ENCODE peak calls at places on chromosomes 4 and X, in five cellular contexts. One of them, this sample, is unnamed.

GRCh38 chr4:15002659-15003440 is 569 bp downstream of the CPEB2 start:
- DNase-seq in AG09309: no peak
- DNase-seq in left lung: peak
- DNase-seq in CD8-positive, alpha-beta T cell: peak
- DNase-seq in GM12865: peak
- DNase-seq in this sample: peak

GRCh38 chr4:54728342-54728741 is 70.6 kb downstream of the KIT start:
- DNase-seq in AG09309: no peak
- DNase-seq in left lung: no peak
- DNase-seq in CD8-positive, alpha-beta T cell: no peak
- DNase-seq in GM12865: no peak
- DNase-seq in this sample: no peak

GRCh38 chr4:79827283-79827682 is 245.7 kb downstream of the ANTXR2 start:
- DNase-seq in AG09309: no peak
- DNase-seq in left lung: no peak
- DNase-seq in CD8-positive, alpha-beta T cell: no peak
- DNase-seq in GM12865: no peak
- DNase-seq in this sample: no peak

GRCh38 chrX:31500920-31501319 is 429.1 kb upstream of the FTHL17 start:
- DNase-seq in AG09309: no peak
- DNase-seq in left lung: no peak
- DNase-seq in CD8-positive, alpha-beta T cell: no peak
- DNase-seq in GM12865: no peak
- DNase-seq in this sample: peak

GRCh38 chrX:20267924-20268701 is 1.4 kb upstream of the RPS6KA3 start:
- DNase-seq in AG09309: no peak
- DNase-seq in left lung: peak
- DNase-seq in CD8-positive, alpha-beta T cell: no peak
- DNase-seq in GM12865: no peak
- DNase-seq in this sample: no peak

GRCh38 chr4:137531951-137532868 is at the start of gene PCDH18:
- DNase-seq in AG09309: peak
- DNase-seq in left lung: peak
- DNase-seq in CD8-positive, alpha-beta T cell: no peak
- DNase-seq in GM12865: peak
- DNase-seq in this sample: peak

GRCh38 chr4:82136161-82136801 is 237.5 kb downstream of the HNRNPD start:
- DNase-seq in AG09309: no peak
- DNase-seq in left lung: no peak
- DNase-seq in CD8-positive, alpha-beta T cell: no peak
- DNase-seq in GM12865: no peak
- DNase-seq in this sample: no peak

GRCh38 chr4:1594871-1595788 is 89.0 kb downstream of the FAM53A start:
- DNase-seq in AG09309: no peak
- DNase-seq in left lung: peak
- DNase-seq in CD8-positive, alpha-beta T cell: no peak
- DNase-seq in GM12865: no peak
- DNase-seq in this sample: no peak

GRCh38 chr4:130955520-130955919 is 1859.6 kb downstream of the C4orf33 start:
- DNase-seq in AG09309: no peak
- DNase-seq in left lung: no peak
- DNase-seq in CD8-positive, alpha-beta T cell: no peak
- DNase-seq in GM12865: no peak
- DNase-seq in this sample: no peak

GRCh38 chr4:189436207-189436606 is 504.5 kb upstream of the FRG1 start:
- DNase-seq in AG09309: no peak
- DNase-seq in left lung: no peak
- DNase-seq in CD8-positive, alpha-beta T cell: no peak
- DNase-seq in GM12865: no peak
- DNase-seq in this sample: no peak

GRCh38 chr4:31917334-31917733 is 1197.2 kb downstream of the PCDH7 start:
- DNase-seq in AG09309: no peak
- DNase-seq in left lung: no peak
- DNase-seq in CD8-positive, alpha-beta T cell: no peak
- DNase-seq in GM12865: no peak
- DNase-seq in this sample: no peak

GRCh38 chrX:9341305-9342201 is 123.3 kb upstream of the TBL1X start:
- DNase-seq in AG09309: no peak
- DNase-seq in left lung: peak
- DNase-seq in CD8-positive, alpha-beta T cell: peak
- DNase-seq in GM12865: peak
- DNase-seq in this sample: peak

GRCh38 chr4:1413221-1413663 is 7.0 kb upstream of the NKX1-1 start:
- DNase-seq in AG09309: no peak
- DNase-seq in left lung: no peak
- DNase-seq in CD8-positive, alpha-beta T cell: no peak
- DNase-seq in GM12865: no peak
- DNase-seq in this sample: no peak

GRCh38 chrX:22165732-22166457 is 106.8 kb upstream of the CBLL2 start:
- DNase-seq in AG09309: no peak
- DNase-seq in left lung: no peak
- DNase-seq in CD8-positive, alpha-beta T cell: no peak
- DNase-seq in GM12865: no peak
- DNase-seq in this sample: no peak

GRCh38 chr4:25844957-25845712 is 17.7 kb downstream of the SEL1L3 start:
- DNase-seq in AG09309: no peak
- DNase-seq in left lung: no peak
- DNase-seq in CD8-positive, alpha-beta T cell: no peak
- DNase-seq in GM12865: no peak
- DNase-seq in this sample: no peak

GRCh38 chr4:79623125-79623905 is 215.3 kb upstream of the GK2 start:
- DNase-seq in AG09309: no peak
- DNase-seq in left lung: no peak
- DNase-seq in CD8-positive, alpha-beta T cell: no peak
- DNase-seq in GM12865: no peak
- DNase-seq in this sample: no peak

GRCh38 chr4:15855804-15856475 is 77.8 kb downstream of the CD38 start:
- DNase-seq in AG09309: no peak
- DNase-seq in left lung: no peak
- DNase-seq in CD8-positive, alpha-beta T cell: no peak
- DNase-seq in GM12865: no peak
- DNase-seq in this sample: no peak

GRCh38 chr4:102311407-102311806 is 33.9 kb downstream of the SLC39A8 start:
- DNase-seq in AG09309: no peak
- DNase-seq in left lung: no peak
- DNase-seq in CD8-positive, alpha-beta T cell: no peak
- DNase-seq in GM12865: no peak
- DNase-seq in this sample: no peak

GRCh38 chrX:78024349-78025108 is 55.1 kb upstream of the PGAM4 start:
- DNase-seq in AG09309: no peak
- DNase-seq in left lung: no peak
- DNase-seq in CD8-positive, alpha-beta T cell: peak
- DNase-seq in GM12865: peak
- DNase-seq in this sample: peak

GRCh38 chr4:169366821-169367220 is 96.1 kb upstream of the SH3RF1 start:
- DNase-seq in AG09309: no peak
- DNase-seq in left lung: no peak
- DNase-seq in CD8-positive, alpha-beta T cell: no peak
- DNase-seq in GM12865: no peak
- DNase-seq in this sample: no peak

GRCh38 chrX:136191171-136191570 is 43.8 kb downstream of the FHL1 start:
- DNase-seq in AG09309: no peak
- DNase-seq in left lung: no peak
- DNase-seq in CD8-positive, alpha-beta T cell: no peak
- DNase-seq in GM12865: no peak
- DNase-seq in this sample: no peak

GRCh38 chrX:51395474-51395806 is 62.8 kb downstream of the NUDT10 start:
- DNase-seq in AG09309: no peak
- DNase-seq in left lung: no peak
- DNase-seq in CD8-positive, alpha-beta T cell: no peak
- DNase-seq in GM12865: no peak
- DNase-seq in this sample: no peak
- H3K4me3 ChIP-seq in AG09309: no peak
- H3K4me3 ChIP-seq in left lung: no peak
- H3K4me3 ChIP-seq in CD8-positive, alpha-beta T cell: peak
- H3K4me3 ChIP-seq in GM12865: no peak
- H3K4me3 ChIP-seq in this sample: peak

DNA sequence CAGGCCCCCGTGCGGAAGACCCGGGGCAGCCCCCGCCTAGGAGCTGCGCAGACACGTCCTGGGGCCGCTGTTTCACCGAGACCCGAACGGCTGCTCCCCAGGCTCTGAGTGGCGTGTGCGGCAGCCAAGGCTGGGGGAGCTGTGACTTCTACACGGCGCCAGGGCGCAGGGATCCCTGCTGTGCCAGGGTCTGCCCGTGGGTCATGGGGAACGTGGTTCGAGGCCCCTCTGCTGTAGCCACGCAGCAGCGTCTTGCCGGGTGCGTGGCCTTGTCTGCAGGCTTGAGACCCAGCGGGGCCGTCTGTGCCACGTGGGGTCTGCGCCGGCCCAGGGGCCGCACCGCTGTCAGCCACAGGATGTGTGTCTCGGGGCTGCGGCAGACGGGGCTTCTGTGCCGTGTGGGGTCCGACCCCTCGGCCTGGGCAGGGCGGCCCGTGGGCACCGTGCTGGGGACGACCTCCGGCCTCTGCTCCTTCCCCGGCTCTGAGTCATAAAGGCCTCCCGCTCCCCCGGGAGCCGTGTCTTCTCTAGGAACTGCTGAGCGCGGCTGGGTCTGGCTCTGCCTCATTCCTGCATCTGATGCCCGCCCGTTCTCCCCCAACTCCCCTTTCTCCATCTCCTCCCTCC is 12.7 kb upstream of the GTPBP6 start:
- DNase-seq in AG09309: no peak
- DNase-seq in left lung: peak
- DNase-seq in CD8-positive, alpha-beta T cell: no peak
- DNase-seq in GM12865: no peak
- DNase-seq in this sample: no peak
- H3K4me3 ChIP-seq in AG09309: no peak
- H3K4me3 ChIP-seq in left lung: no peak
- H3K4me3 ChIP-seq in CD8-positive, alpha-beta T cell: peak
- H3K4me3 ChIP-seq in GM12865: no peak
- H3K4me3 ChIP-seq in this sample: no peak

GRCh38 chr4:52942936-52943335 is 80.8 kb downstream of the RASL11B start:
- DNase-seq in AG09309: no peak
- DNase-seq in left lung: no peak
- DNase-seq in CD8-positive, alpha-beta T cell: no peak
- DNase-seq in GM12865: no peak
- DNase-seq in this sample: no peak
- H3K4me3 ChIP-seq in AG09309: no peak
- H3K4me3 ChIP-seq in left lung: no peak
- H3K4me3 ChIP-seq in CD8-positive, alpha-beta T cell: no peak
- H3K4me3 ChIP-seq in GM12865: no peak
- H3K4me3 ChIP-seq in this sample: no peak

GRCh38 chr4:141771889-141772830 is 135.8 kb downstream of the IL15 start:
- DNase-seq in AG09309: no peak
- DNase-seq in left lung: no peak
- DNase-seq in CD8-positive, alpha-beta T cell: no peak
- DNase-seq in GM12865: peak
- DNase-seq in this sample: peak

GRCh38 chr4:141763373-141763772 is 127.0 kb downstream of the IL15 start:
- DNase-seq in AG09309: no peak
- DNase-seq in left lung: no peak
- DNase-seq in CD8-positive, alpha-beta T cell: no peak
- DNase-seq in GM12865: no peak
- DNase-seq in this sample: no peak

GRCh38 chr4:141772838-141773237 is 136.5 kb downstream of the IL15 start:
- DNase-seq in AG09309: no peak
- DNase-seq in left lung: no peak
- DNase-seq in CD8-positive, alpha-beta T cell: no peak
- DNase-seq in GM12865: no peak
- DNase-seq in this sample: no peak

GRCh38 chr4:141768954-141769353 is 132.6 kb downstream of the IL15 start:
- DNase-seq in AG09309: peak
- DNase-seq in left lung: no peak
- DNase-seq in CD8-positive, alpha-beta T cell: no peak
- DNase-seq in GM12865: no peak
- DNase-seq in this sample: no peak
- H3K4me3 ChIP-seq in AG09309: no peak
- H3K4me3 ChIP-seq in left lung: no peak
- H3K4me3 ChIP-seq in CD8-positive, alpha-beta T cell: no peak
- H3K4me3 ChIP-seq in GM12865: no peak
- H3K4me3 ChIP-seq in this sample: no peak

DNA sequence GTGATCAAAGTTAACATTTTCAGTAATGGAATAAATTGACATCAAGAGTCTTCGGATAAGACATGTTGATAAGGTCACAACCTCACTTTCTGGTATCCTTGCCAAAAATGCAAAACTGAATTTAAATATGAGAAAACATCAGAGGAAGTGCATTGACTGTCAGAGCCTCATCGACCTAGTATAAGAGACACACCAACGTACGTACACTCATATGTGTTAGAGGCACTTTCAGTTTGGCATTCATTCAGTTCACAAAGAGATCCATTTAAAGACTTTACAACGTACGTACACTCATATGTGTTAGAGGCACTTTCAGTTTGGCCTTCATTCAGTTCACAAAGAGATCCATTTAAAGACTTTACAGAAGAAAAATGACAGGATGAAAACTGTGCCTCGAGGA is 280.3 kb downstream of the INPP4B start:
- DNase-seq in AG09309: no peak
- DNase-seq in left lung: no peak
- DNase-seq in CD8-positive, alpha-beta T cell: no peak
- DNase-seq in GM12865: peak
- DNase-seq in this sample: no peak
- H3K4me3 ChIP-seq in AG09309: no peak
- H3K4me3 ChIP-seq in left lung: no peak
- H3K4me3 ChIP-seq in CD8-positive, alpha-beta T cell: peak
- H3K4me3 ChIP-seq in GM12865: no peak
- H3K4me3 ChIP-seq in this sample: no peak

GRCh38 chr4:88696620-88697019 is 1.0 kb downstream of the NAP1L5 start:
- DNase-seq in AG09309: no peak
- DNase-seq in left lung: no peak
- DNase-seq in CD8-positive, alpha-beta T cell: no peak
- DNase-seq in GM12865: no peak
- DNase-seq in this sample: no peak
- H3K4me3 ChIP-seq in AG09309: peak
- H3K4me3 ChIP-seq in left lung: no peak
- H3K4me3 ChIP-seq in CD8-positive, alpha-beta T cell: no peak
- H3K4me3 ChIP-seq in GM12865: no peak
- H3K4me3 ChIP-seq in this sample: peak

GRCh38 chr4:8269535-8270417 is at the start of gene HTRA3:
- DNase-seq in AG09309: no peak
- DNase-seq in left lung: no peak
- DNase-seq in CD8-positive, alpha-beta T cell: no peak
- DNase-seq in GM12865: no peak
- DNase-seq in this sample: no peak
- H3K4me3 ChIP-seq in AG09309: no peak
- H3K4me3 ChIP-seq in left lung: peak
- H3K4me3 ChIP-seq in CD8-positive, alpha-beta T cell: no peak
- H3K4me3 ChIP-seq in GM12865: no peak
- H3K4me3 ChIP-seq in this sample: no peak

DNA sequence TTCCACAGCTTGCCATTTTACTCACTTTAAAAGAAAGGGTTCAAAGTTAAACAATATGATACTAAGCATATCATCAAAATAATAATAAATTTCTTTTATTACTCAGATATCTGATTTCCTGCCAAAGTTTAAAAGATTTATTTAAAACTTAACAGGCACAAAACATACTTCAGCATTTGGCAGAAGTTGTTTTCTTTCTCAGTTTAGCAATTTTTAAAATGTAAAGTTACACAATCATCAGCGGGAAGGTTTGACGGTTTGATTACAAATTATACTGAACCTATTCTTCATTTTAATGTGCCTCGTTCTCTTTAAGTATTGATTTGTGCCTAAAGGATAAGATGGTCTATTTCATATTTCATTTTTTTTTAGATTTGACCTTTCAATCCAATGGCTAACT is 227.2 kb downstream of the APBB2 start:
- DNase-seq in AG09309: no peak
- DNase-seq in left lung: no peak
- DNase-seq in CD8-positive, alpha-beta T cell: no peak
- DNase-seq in GM12865: no peak
- DNase-seq in this sample: no peak
- H3K4me3 ChIP-seq in AG09309: no peak
- H3K4me3 ChIP-seq in left lung: no peak
- H3K4me3 ChIP-seq in CD8-positive, alpha-beta T cell: no peak
- H3K4me3 ChIP-seq in GM12865: no peak
- H3K4me3 ChIP-seq in this sample: no peak

This sample was measured in Jurkat, Clone E6-1.